ENCODE peak calls at places on chromosome 11, in four cellular contexts. Y is ecto neural progenitor cell, F is NCI-H1930, N is activated T-cell treated with anti-CD3 and anti-CD28 coated beads for 24 hours. R is an unnamed sample.

GRCh38 chr11:117070016-117070415 is 28.2 kb downstream of the SIK3 start:
- DNase-seq in Y (no peak), F (no peak), N (no peak), R (no peak)

GRCh38 chr11:31936309-31936708 is 125.2 kb upstream of the PAX6 start:
- DNase-seq in Y (no peak), F (no peak), N (no peak), R (no peak)

GRCh38 chr11:75571625-75572024 is 9.6 kb downstream of the SERPINH1 start:
- DNase-seq in Y (no peak), F (no peak), N (no peak), R (no peak)

GRCh38 chr11:8713760-8714159 is 31.2 kb downstream of the RPL27A start:
- DNase-seq in Y (no peak), F (no peak), N (no peak), R (no peak)

GRCh38 chr11:59426361-59427067 is at the start of gene OR5A2:
- DNase-seq in Y (no peak), F (peak; percentile 33), N (no peak), R (no peak)

GRCh38 chr11:38577769-38578168 is 1979.7 kb upstream of the RAG2 start:
- DNase-seq in Y (no peak), F (no peak), N (no peak), R (no peak)

GRCh38 chr11:476416-476815 is 26.3 kb downstream of the PTDSS2 start:
- DNase-seq in Y (no peak), F (no peak), N (no peak), R (no peak)

GRCh38 chr11:74936087-74936486 is 12.8 kb downstream of the XRRA1 start:
- DNase-seq in Y (no peak), F (no peak), N (no peak), R (no peak)

GRCh38 chr11:88320149-88320559 is 17.4 kb downstream of the CTSC start:
- DNase-seq in Y (no peak), F (no peak), N (no peak), R (no peak)

GRCh38 chr11:89613916-89614315 is 96.2 kb upstream of the TRIM77 start:
- DNase-seq in Y (no peak), F (no peak), N (no peak), R (no peak)

GRCh38 chr11:35796542-35796941 is 134.0 kb downstream of the TRIM44 start:
- DNase-seq in Y (no peak), F (no peak), N (no peak), R (no peak)

GRCh38 chr11:97525273-97525672 is 1135.5 kb downstream of the JRKL start:
- DNase-seq in Y (no peak), F (no peak), N (no peak), R (no peak)

R was measured in testis.